ENCODE peak calls at places on chromosomes 2 and 18, in five cellular contexts. A is MM.1S, I is HCT116, R is PC-3, C is GM23248. M is an unnamed sample.

GRCh38 chr2:240269380-240269779 is 128.9 kb upstream of the OTOS start:
- DNase-seq in A (no peak), I (no peak), R (no peak), C (no peak), M (no peak)

GRCh38 chr2:96325038-96325883 is at the start of gene ITPRIPL1:
- DNase-seq in A (peak; percentile 18), I (no peak), R (no peak), C (peak; percentile 58), M (peak; percentile 50)

GRCh38 chr2:232203166-232203891 is 175.2 kb upstream of the ALPP start:
- DNase-seq in A (no peak), I (no peak), R (no peak), C (no peak), M (no peak)

GRCh38 chr2:194346189-194346588 is 1310.8 kb upstream of the SLC39A10 start:
- DNase-seq in A (no peak), I (no peak), R (no peak), C (no peak), M (peak; percentile 55)

GRCh38 chr2:49837894-49838293 is 683.6 kb upstream of the FSHR start:
- DNase-seq in A (no peak), I (no peak), R (no peak), C (no peak), M (no peak)

GRCh38 chr18:53991202-53991601 is 233.3 kb downstream of the MBD2 start:
- DNase-seq in A (no peak), I (peak; percentile 45), R (peak; percentile 96), C (peak; percentile 39), M (no peak)

GRCh38 chr2:174972924-174973323 is 32.3 kb downstream of the CHN1 start:
- DNase-seq in A (no peak), I (no peak), R (peak; percentile 66), C (peak; percentile 77), M (no peak)

GRCh38 chr18:59239627-59240026 is 19.7 kb downstream of the GRP start:
- DNase-seq in A (no peak), I (no peak), R (no peak), C (no peak), M (no peak)

GRCh38 chr2:240412975-240413812 is 22.3 kb upstream of the GPC1 start:
- DNase-seq in A (no peak), I (no peak), R (no peak), C (no peak), M (no peak)

GRCh38 chr2:186718122-186718521 is 24.3 kb downstream of the FAM171B start:
- DNase-seq in A (no peak), I (no peak), R (no peak), C (no peak), M (peak; percentile 35)

GRCh38 chr2:200492656-200493055 is 17.2 kb downstream of the KCTD18 start:
- DNase-seq in A (no peak), I (no peak), R (no peak), C (no peak), M (no peak)

GRCh38 chr2:23564618-23564967 is 179.6 kb downstream of the KLHL29 start:
- DNase-seq in A (no peak), I (no peak), R (no peak), C (peak; percentile 23), M (no peak)

GRCh38 chr18:78156466-78156865 is 823.2 kb upstream of the SALL3 start:
- DNase-seq in A (no peak), I (no peak), R (no peak), C (no peak), M (no peak)

GRCh38 chr2:18949871-18950597 is 360.7 kb upstream of the NT5C1B start:
- DNase-seq in A (no peak), I (no peak), R (peak; percentile 60), C (peak; percentile 83), M (no peak)

GRCh38 chr18:75208055-75208835 is 694 bp downstream of the PTGR3 start:
- DNase-seq in A (peak; percentile 50), I (no peak), R (peak; percentile 37), C (peak; percentile 80), M (peak; percentile 65)

GRCh38 chr18:10374615-10375295 is 79.7 kb upstream of the APCDD1 start:
- DNase-seq in A (no peak), I (no peak), R (no peak), C (peak; percentile 75), M (peak; percentile 7)

GRCh38 chr18:46516555-46516954 is 140.5 kb downstream of the LOXHD1 start:
- DNase-seq in A (no peak), I (no peak), R (no peak), C (no peak), M (no peak)

GRCh38 chr18:61896767-61897166 is 4.0 kb upstream of the RNF152 start:
- DNase-seq in A (no peak), I (no peak), R (no peak), C (peak; percentile 73), M (peak; percentile 83)
- H3K4me2 ChIP-seq in A (no peak overlapping the region), I (no peak overlapping the region), R (no peak overlapping the region), C (peak overlapping the region; percentile 21), M (peak overlapping the region; percentile 37)

DNA sequence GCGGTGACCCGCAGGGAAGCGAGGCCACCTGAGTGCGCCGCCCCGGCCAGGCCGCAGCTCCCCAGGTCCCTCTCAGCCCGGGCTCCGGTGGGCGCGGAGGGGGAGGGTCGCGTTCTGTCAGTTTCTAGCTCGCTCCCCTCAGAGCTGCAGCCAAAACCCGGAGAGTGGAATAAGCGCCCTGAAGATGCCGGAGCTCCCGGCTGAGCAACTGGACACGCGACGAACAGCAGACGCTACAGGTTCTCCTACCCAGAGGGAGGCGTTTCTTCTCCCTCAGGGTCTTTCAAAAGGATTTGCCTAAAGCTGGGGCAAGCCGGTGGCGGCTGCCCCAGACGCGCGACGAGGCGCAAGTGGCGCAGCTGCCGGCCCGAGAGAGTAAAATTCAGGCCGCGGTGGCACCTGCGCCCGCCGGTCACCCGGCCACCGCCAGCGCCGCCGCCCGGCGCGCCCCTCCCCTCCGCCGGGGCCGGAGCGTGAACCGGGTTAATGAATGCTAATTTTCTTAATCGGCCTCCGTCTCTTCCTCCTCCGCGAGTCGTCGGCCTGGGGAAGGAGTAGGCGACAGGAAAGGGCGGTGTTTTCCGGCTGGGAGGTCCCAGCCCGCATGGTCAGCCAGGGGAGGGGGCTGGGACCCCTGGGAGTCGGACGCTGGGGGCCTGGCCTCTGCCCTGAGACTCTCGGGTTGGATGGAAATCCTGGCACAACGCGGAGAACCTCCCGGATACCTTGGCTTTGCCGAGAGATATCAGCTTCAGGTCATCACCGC is 845 bp upstream of the CDC42EP3 start:
- DNase-seq in A (peak; percentile 88), I (peak; percentile 81), R (peak; percentile 81), C (peak; percentile 80), M (peak; percentile 94)
- TF ChIP-seq EZH2phosphoT487 in A (no peak), I (no peak), R (no peak), C (no peak), M (no peak)

GRCh38 chr2:187855689-187856088 is 301.5 kb upstream of the TFPI start:
- DNase-seq in A (no peak), I (no peak), R (no peak), C (no peak), M (no peak)
- H3K4me2 ChIP-seq in A (no peak overlapping the region), I (no peak overlapping the region), R (no peak overlapping the region), C (no peak overlapping the region), M (no peak overlapping the region)

DNA sequence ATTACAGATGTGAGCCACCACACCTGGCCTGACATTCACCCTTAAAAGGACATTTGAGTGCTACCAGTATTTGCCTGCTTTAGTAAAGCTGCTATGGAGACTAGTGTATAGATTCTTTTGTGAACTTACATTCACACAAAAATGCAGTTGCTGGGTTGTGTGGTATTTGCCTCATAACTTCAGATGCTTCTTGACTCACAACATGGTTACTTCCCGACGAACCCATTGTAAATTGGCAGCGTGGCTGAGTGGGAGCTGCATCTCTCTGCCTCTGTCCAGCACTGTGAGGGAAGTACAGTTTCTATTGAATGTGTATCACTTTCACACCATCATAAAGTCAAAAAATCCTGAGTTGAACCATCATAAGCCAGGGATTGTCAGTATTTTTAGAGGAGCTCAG is 56.9 kb downstream of the RRM2 start:
- DNase-seq in A (no peak), I (no peak), R (no peak), C (peak; percentile 17), M (no peak)
- TF ChIP-seq EZH2phosphoT487 in A (no peak), I (no peak), R (no peak), C (no peak), M (no peak)

GRCh38 chr2:238299803-238300202 is 11.4 kb upstream of the PER2 start:
- DNase-seq in A (no peak), I (no peak), R (no peak), C (no peak), M (no peak)
- H3K4me2 ChIP-seq in A (no peak overlapping the region), I (no peak overlapping the region), R (no peak overlapping the region), C (no peak overlapping the region), M (no peak overlapping the region)

GRCh38 chr2:45943231-45944044 is 292.0 kb downstream of the PRKCE start:
- DNase-seq in A (no peak), I (no peak), R (no peak), C (no peak), M (no peak)

GRCh38 chr2:45945182-45945779 is 293.8 kb downstream of the PRKCE start:
- DNase-seq in A (no peak), I (no peak), R (no peak), C (no peak), M (no peak)

GRCh38 chr2:45941758-45942738 is 290.6 kb downstream of the PRKCE start:
- DNase-seq in A (no peak), I (no peak), R (no peak), C (peak; percentile 65), M (no peak)

GRCh38 chr2:45944075-45944474 is 292.6 kb downstream of the PRKCE start:
- DNase-seq in A (no peak), I (peak; percentile 80), R (peak; percentile 70), C (peak; percentile 84), M (no peak)

DNA sequence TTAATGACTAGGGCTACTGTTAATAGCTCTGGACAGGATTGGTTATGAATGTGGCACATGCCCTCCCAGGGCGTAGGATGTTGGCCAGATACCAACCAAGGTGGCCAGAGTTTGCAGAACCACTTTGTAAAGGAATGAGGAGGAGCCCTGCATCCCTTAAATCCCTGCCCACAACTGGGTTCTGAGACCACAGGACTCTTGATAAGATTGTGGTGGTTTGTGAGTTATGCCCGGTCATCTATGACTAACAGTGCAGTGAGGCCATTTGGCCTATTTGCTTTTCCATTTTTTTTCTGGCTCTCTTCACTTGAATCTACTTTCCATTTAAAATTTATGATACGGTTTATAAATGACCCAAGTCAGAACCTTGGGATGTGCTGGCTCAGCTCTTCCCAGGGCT is 294.5 kb downstream of the PRKCE start:
- DNase-seq in A (no peak), I (peak; percentile 77), R (peak; percentile 99), C (peak; percentile 86), M (no peak)
- TF ChIP-seq EZH2phosphoT487 in A (no peak), I (no peak), R (no peak), C (peak; percentile 43), M (no peak)

GRCh38 chr2:144329472-144329871 is 190.4 kb downstream of the ZEB2 start:
- DNase-seq in A (no peak), I (no peak), R (no peak), C (no peak), M (no peak)

GRCh38 chr2:144332356-144333143 is 187.4 kb downstream of the ZEB2 start:
- DNase-seq in A (peak; percentile 92), I (peak; percentile 66), R (peak; percentile 94), C (peak; percentile 97), M (peak; percentile 96)

GRCh38 chr2:144331652-144332355 is 188.1 kb downstream of the ZEB2 start:
- DNase-seq in A (no peak), I (peak; percentile 29), R (no peak), C (peak; percentile 86), M (peak; percentile 62)

GRCh38 chr2:144333144-144333555 is 186.8 kb downstream of the ZEB2 start:
- DNase-seq in A (no peak), I (no peak), R (no peak), C (no peak), M (no peak)

GRCh38 chr2:144330951-144331651 is 188.8 kb downstream of the ZEB2 start:
- DNase-seq in A (peak; percentile 21), I (no peak), R (peak; percentile 17), C (peak; percentile 38), M (no peak)
- H3K4me2 ChIP-seq in A (peak overlapping the region; percentile 99), I (peak overlapping the region; percentile 90), R (peak overlapping the region; percentile 86), C (peak overlapping the region; percentile 97), M (peak overlapping the region; percentile 92)

M was measured in neural progenitor cell.